ENCODE peak calls at places on chromosome 4, in four cellular contexts. One of them, this sample, is unnamed.

GRCh38 chr4:144709793-144710525 is 64.0 kb downstream of the HHIP start:
- DNase-seq in left ventricle myocardium inferior: no peak
- DNase-seq in tibial artery: no peak
- DNase-seq in HCT116: peak; percentile 81
- DNase-seq in this sample: no peak

GRCh38 chr4:54100607-54101189 is 735 bp downstream of the GSX2 start:
- DNase-seq in HCT116: no peak
- DNase-seq in tibial artery: no peak
- DNase-seq in left ventricle myocardium inferior: no peak
- DNase-seq in this sample: no peak

GRCh38 chr4:76420901-76421581 is at the start of gene CCDC158:
- DNase-seq in tibial artery: no peak
- DNase-seq in HCT116: no peak
- DNase-seq in left ventricle myocardium inferior: peak; percentile 19
- DNase-seq in this sample: no peak

GRCh38 chr4:144645102-144645469 is 870 bp upstream of the HHIP start:
- DNase-seq in tibial artery: no peak
- DNase-seq in HCT116: no peak
- DNase-seq in left ventricle myocardium inferior: no peak
- DNase-seq in this sample: peak; percentile 53

GRCh38 chr4:16731776-16732380 is 166.6 kb downstream of the LDB2 start:
- DNase-seq in left ventricle myocardium inferior: no peak
- DNase-seq in tibial artery: no peak
- DNase-seq in HCT116: no peak
- DNase-seq in this sample: no peak

GRCh38 chr4:62898115-62898514 is 1511.1 kb downstream of the TECRL start:
- DNase-seq in tibial artery: no peak
- DNase-seq in left ventricle myocardium inferior: no peak
- DNase-seq in HCT116: no peak
- DNase-seq in this sample: peak; percentile 39

GRCh38 chr4:7971159-7971631 is 31.5 kb upstream of the AFAP1 start:
- DNase-seq in tibial artery: no peak
- DNase-seq in HCT116: no peak
- DNase-seq in left ventricle myocardium inferior: no peak
- DNase-seq in this sample: no peak

GRCh38 chr4:173317003-173317402 is 17.2 kb downstream of the HMGB2 start:
- DNase-seq in left ventricle myocardium inferior: no peak
- DNase-seq in HCT116: no peak
- DNase-seq in tibial artery: no peak
- DNase-seq in this sample: no peak

GRCh38 chr4:55183926-55184599 is 58.7 kb upstream of the KDR start:
- DNase-seq in tibial artery: no peak
- DNase-seq in left ventricle myocardium inferior: no peak
- DNase-seq in HCT116: peak; percentile 87
- DNase-seq in this sample: no peak

GRCh38 chr4:118213101-118213500 is 139.7 kb downstream of the PRSS12 start:
- DNase-seq in tibial artery: no peak
- DNase-seq in HCT116: no peak
- DNase-seq in left ventricle myocardium inferior: no peak
- DNase-seq in this sample: no peak

GRCh38 chr4:121555315-121556107 is 141.3 kb downstream of the ANXA5 start:
- DNase-seq in HCT116: no peak
- DNase-seq in tibial artery: no peak
- DNase-seq in left ventricle myocardium inferior: no peak
- DNase-seq in this sample: no peak

GRCh38 chr4:24024157-24024556 is 134.3 kb upstream of the PPARGC1A start:
- DNase-seq in tibial artery: no peak
- DNase-seq in left ventricle myocardium inferior: no peak
- DNase-seq in HCT116: no peak
- DNase-seq in this sample: no peak

GRCh38 chr4:45437381-45437780 is 686.5 kb downstream of the GABRG1 start:
- DNase-seq in HCT116: no peak
- DNase-seq in tibial artery: no peak
- DNase-seq in left ventricle myocardium inferior: no peak
- DNase-seq in this sample: no peak

GRCh38 chr4:10079951-10080873 is 36.4 kb downstream of the WDR1 start:
- DNase-seq in tibial artery: peak; percentile 19
- DNase-seq in HCT116: no peak
- DNase-seq in left ventricle myocardium inferior: peak; percentile 32
- DNase-seq in this sample: peak; percentile 28

GRCh38 chr4:66556651-66557278 is 886.5 kb upstream of the EPHA5 start:
- DNase-seq in HCT116: no peak
- DNase-seq in left ventricle myocardium inferior: no peak
- DNase-seq in tibial artery: no peak
- DNase-seq in this sample: no peak

GRCh38 chr4:174520655-174521054 is 1.6 kb downstream of the HPGD start:
- DNase-seq in tibial artery: no peak
- DNase-seq in left ventricle myocardium inferior: no peak
- DNase-seq in HCT116: no peak
- DNase-seq in this sample: no peak

DNA sequence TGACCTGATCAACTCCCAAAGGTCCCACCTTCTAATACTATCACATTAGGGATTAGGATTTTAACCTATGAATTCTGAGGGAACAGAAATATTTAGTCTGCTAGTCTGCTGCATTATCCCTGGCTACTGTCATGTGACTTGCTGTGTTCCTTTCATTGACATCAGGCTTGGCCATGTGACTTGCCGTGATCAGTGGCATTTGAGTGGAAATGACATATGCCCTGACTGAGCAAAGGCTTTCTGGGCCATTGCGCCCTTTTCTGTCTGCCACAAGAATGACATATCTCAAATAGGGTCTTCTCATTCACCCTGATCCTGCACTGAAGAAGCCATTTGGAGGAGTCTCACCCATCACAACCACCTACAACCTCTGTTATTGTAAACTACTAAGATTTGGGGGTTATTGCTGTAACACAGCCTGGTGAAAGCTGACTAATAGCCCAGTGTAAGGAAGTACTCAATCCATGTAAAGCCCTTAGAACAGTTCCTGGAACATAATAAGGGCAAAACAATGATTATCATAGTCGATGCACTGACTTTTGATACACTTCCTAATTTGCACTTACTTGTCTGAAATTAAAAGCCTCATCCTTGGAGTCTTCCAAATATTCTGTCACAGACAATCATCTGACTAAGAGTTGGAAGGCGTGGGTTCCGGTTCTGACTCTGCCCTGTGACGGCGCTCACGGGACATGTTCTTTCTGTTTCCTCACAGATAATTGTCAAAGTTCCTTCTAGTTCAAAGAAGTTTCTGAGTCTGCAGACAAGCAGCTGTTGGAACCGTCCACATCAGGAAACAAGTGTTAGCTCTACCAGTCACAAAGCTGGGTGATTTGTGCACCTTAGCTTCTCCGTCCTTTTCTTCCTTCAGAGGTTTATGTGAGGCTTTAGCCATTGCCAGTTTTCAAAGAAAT is 33.2 kb upstream of the RASGEF1B start:
- DNase-seq in HCT116: no peak
- DNase-seq in left ventricle myocardium inferior: peak; percentile 65
- DNase-seq in tibial artery: peak; percentile 84
- DNase-seq in this sample: peak; percentile 84
- H3K27ac ChIP-seq in HCT116: no peak overlapping the region
- H3K27ac ChIP-seq in left ventricle myocardium inferior: peak overlapping the region; percentile 73
- H3K27ac ChIP-seq in tibial artery: peak overlapping the region; percentile 39
- H3K27ac ChIP-seq in this sample: peak overlapping the region; percentile 82

DNA sequence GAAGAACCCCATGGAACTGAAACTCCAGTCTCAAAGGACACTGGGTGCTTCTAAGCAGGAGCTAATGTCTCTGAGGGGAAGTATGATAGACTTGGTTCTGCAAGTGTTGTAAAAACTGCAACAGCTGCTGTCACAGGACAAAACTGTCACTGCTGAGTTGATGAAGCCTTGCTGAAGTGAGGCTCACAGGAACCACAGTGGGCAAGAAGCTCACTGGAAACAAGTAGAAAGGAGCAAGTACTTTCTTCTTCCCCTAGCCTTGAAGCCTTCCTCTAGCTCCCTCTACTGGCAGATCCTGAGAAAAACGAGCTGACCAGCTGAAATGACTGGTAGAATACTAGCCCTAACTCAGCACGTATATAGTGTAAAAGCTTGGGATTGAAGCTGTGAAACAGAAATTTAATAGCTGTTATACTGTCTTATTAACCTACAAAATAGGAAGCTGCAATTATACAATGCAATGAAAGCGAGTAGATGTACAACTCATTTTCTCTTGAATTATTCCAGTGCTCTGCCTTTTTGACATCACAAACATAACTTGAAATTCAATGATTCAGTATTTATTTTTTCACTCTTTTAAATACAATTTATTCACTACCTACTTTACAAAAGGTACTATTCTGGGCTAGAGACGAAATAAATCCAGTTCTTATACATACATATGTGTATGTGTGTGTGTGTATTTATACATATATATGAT is 91.4 kb downstream of the GABRB1 start:
- DNase-seq in HCT116: peak; percentile 36
- DNase-seq in tibial artery: peak; percentile 39
- DNase-seq in left ventricle myocardium inferior: no peak
- DNase-seq in this sample: no peak
- TF ChIP-seq CTCF in HCT116: peak; percentile 84
- TF ChIP-seq CTCF in tibial artery: peak; percentile 75
- TF ChIP-seq CTCF in left ventricle myocardium inferior: peak; percentile 83
- TF ChIP-seq CTCF in this sample: peak; percentile 77

DNA sequence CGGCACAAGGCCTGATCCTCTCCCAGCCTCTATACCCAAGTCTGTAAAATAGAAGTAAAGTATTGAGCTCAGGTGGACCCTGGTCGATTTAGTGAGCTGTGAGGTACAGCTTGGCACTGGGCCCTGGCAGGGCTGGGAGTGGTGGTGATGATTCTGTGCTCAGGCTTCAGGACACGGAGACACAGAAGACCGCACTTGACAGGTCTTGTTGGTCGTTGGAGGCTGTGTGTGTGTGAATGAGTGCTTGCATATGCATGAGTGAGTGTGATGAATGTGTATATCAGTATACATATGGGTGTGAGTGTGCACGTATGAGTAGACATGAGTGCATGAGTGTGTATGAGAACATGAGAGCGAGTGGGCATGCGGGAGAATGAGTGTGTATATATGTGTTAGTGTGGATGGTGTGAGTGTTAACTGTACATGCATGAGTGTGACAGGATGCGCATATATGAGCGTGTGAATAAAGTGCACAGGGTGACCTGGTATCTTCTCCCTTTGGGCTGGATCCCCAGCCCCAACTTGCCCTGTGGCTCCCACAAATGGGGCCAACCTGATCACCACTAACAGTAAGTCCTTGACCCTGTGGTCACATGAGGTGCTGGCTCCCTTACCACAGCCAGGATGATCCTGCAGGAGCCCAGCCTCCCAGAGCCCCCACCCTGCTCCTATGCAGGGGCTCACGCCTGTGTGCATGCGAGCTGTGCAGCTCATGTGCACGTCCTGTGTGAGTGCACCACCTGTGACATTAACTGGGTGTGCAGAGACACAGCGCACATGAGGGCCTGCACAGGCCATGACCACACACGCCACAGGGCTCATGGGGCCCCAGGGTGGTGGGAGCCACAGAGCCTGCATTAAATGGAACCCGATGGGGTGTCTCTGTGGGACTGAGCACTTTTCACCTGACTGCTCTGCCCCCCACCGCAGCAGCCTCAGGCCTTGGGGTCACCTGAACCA is 20.8 kb downstream of the SH3BP2 start:
- DNase-seq in left ventricle myocardium inferior: no peak
- DNase-seq in tibial artery: no peak
- DNase-seq in HCT116: no peak
- DNase-seq in this sample: no peak
- H3K27ac ChIP-seq in left ventricle myocardium inferior: peak overlapping the region; percentile 89
- H3K27ac ChIP-seq in tibial artery: no peak overlapping the region
- H3K27ac ChIP-seq in HCT116: peak overlapping the region; percentile 62
- H3K27ac ChIP-seq in this sample: peak overlapping the region; percentile 88

GRCh38 chr4:135418353-135418752 is 1216.8 kb upstream of the PABPC4L start:
- DNase-seq in HCT116: peak; percentile 37
- DNase-seq in tibial artery: no peak
- DNase-seq in left ventricle myocardium inferior: no peak
- DNase-seq in this sample: no peak
- TF ChIP-seq CTCF in HCT116: peak; percentile 62
- TF ChIP-seq CTCF in tibial artery: no peak
- TF ChIP-seq CTCF in left ventricle myocardium inferior: no peak
- TF ChIP-seq CTCF in this sample: no peak

GRCh38 chr4:74317616-74318256 is 9.5 kb downstream of the EPGN start:
- DNase-seq in tibial artery: no peak
- DNase-seq in HCT116: no peak
- DNase-seq in left ventricle myocardium inferior: no peak
- DNase-seq in this sample: no peak
- H3K27ac ChIP-seq in tibial artery: no peak overlapping the region
- H3K27ac ChIP-seq in HCT116: no peak overlapping the region
- H3K27ac ChIP-seq in left ventricle myocardium inferior: no peak overlapping the region
- H3K27ac ChIP-seq in this sample: no peak overlapping the region

GRCh38 chr4:141254326-141254725 is 33.6 kb downstream of the ZNF330 start:
- DNase-seq in left ventricle myocardium inferior: no peak
- DNase-seq in HCT116: no peak
- DNase-seq in tibial artery: no peak
- DNase-seq in this sample: no peak
- TF ChIP-seq CTCF in left ventricle myocardium inferior: no peak
- TF ChIP-seq CTCF in HCT116: peak; percentile 20
- TF ChIP-seq CTCF in tibial artery: no peak
- TF ChIP-seq CTCF in this sample: no peak